ENCODE peak calls at places on chromosomes 3 and 15, in four cellular contexts. W is A549, N is lower lobe of right lung, D is tibial nerve. Q is an unnamed sample.

GRCh38 chr3:159988617-159989251 is at the start of gene IL12A:
- DNase-seq in N (peak), W (peak), D (peak), Q (peak)

GRCh38 chr3:113166719-113167492 is 44.5 kb upstream of the BOC start:
- DNase-seq in N (no peak), W (no peak), D (peak), Q (no peak)

GRCh38 chr3:112671930-112672715 is 31.2 kb upstream of the CCDC80 start:
- DNase-seq in D (no peak), N (no peak), W (peak), Q (no peak)

GRCh38 chr3:129485681-129486056 is 42.8 kb upstream of the RHO start:
- DNase-seq in W (no peak), D (peak), N (peak), Q (peak)

GRCh38 chr15:85615930-85616329 is 178.8 kb downstream of the KLHL25 start:
- DNase-seq in N (no peak), W (peak), D (no peak), Q (peak)

GRCh38 chr3:185188816-185189215 is 36.0 kb upstream of the C3orf70 start:
- DNase-seq in W (no peak), D (no peak), N (no peak), Q (no peak)

GRCh38 chr15:99983171-99983891 is 250.1 kb upstream of the LYSMD4 start:
- DNase-seq in D (no peak), N (no peak), W (no peak), Q (no peak)

GRCh38 chr15:68704496-68705021 is 116.1 kb downstream of the ANP32A start:
- DNase-seq in W (no peak), N (no peak), D (no peak), Q (peak)

GRCh38 chr15:69854521-69855171 is 243.1 kb downstream of the TLE3 start:
- DNase-seq in N (no peak), W (peak), D (no peak), Q (no peak)

GRCh38 chr3:141913150-141913811 is 36.8 kb downstream of the ATP1B3 start:
- DNase-seq in W (peak), N (no peak), D (no peak), Q (peak)

GRCh38 chr3:12149029-12149428 is 9.7 kb downstream of the TIMP4 start:
- DNase-seq in W (no peak), D (no peak), N (no peak), Q (no peak)

GRCh38 chr3:167559922-167560321 is 86.1 kb upstream of the SERPINI2 start:
- DNase-seq in D (no peak), N (no peak), W (no peak), Q (no peak)

GRCh38 chr3:168877899-168878298 is 782.2 kb upstream of the GOLIM4 start:
- DNase-seq in W (no peak), D (no peak), N (no peak), Q (no peak)

GRCh38 chr3:157075693-157076420 is 84.1 kb downstream of the CCNL1 start:
- DNase-seq in W (no peak), D (peak), N (no peak), Q (no peak)

GRCh38 chr3:150080058-150080730 is 109.5 kb upstream of the PFN2 start:
- DNase-seq in D (no peak), N (no peak), W (no peak), Q (no peak)

GRCh38 chr15:77870195-77871065 is 207.1 kb downstream of the TBC1D2B start:
- DNase-seq in N (peak), D (peak), W (peak), Q (peak)

GRCh38 chr3:70186221-70186620 is 126.2 kb downstream of the MDFIC2 start:
- DNase-seq in D (no peak), W (no peak), N (no peak), Q (no peak)

GRCh38 chr3:79247367-79248103 is 520.3 kb downstream of the ROBO1 start:
- DNase-seq in W (no peak), N (no peak), D (no peak), Q (no peak)

GRCh38 chr3:145411605-145412004 is 749.4 kb downstream of the PLOD2 start:
- DNase-seq in D (no peak), W (no peak), N (no peak), Q (no peak)

GRCh38 chr15:77904901-77905300 is 172.6 kb downstream of the TBC1D2B start:
- DNase-seq in D (no peak), W (no peak), N (no peak), Q (no peak)

GRCh38 chr15:85334241-85334640 is 46.2 kb upstream of the AKAP13 start:
- DNase-seq in D (no peak), W (no peak), N (no peak), Q (no peak)

GRCh38 chr3:143002083-143002712 is 828 bp downstream of the U2SURP start:
- DNase-seq in N (no peak), D (no peak), W (peak), Q (no peak)

GRCh38 chr3:175041369-175041768 is 182.2 kb downstream of the NAALADL2 start:
- DNase-seq in N (no peak), W (no peak), D (no peak), Q (no peak)

GRCh38 chr3:101890716-101891115 is 41.4 kb downstream of the NFKBIZ start:
- DNase-seq in D (no peak), N (no peak), W (no peak), Q (no peak)

GRCh38 chr15:90201944-90202375 is 830 bp downstream of the SEMA4B start:
- DNase-seq in W (no peak), N (no peak), D (no peak), Q (peak)

GRCh38 chr3:71728632-71729342 is 3.6 kb upstream of the EIF4E3 start:
- DNase-seq in W (peak), D (no peak), N (no peak), Q (no peak)

GRCh38 chr3:112894258-112894657 is 47.6 kb upstream of the CD200R1L start:
- DNase-seq in N (no peak), D (no peak), W (peak), Q (no peak)

GRCh38 chr3:133885241-133885711 is 10.4 kb downstream of the RAB6B start:
- DNase-seq in W (no peak), N (no peak), D (no peak), Q (no peak)

GRCh38 chr3:14518432-14518802 is 21.7 kb downstream of the GRIP2 start:
- DNase-seq in W (no peak), N (no peak), D (no peak), Q (no peak)

GRCh38 chr3:105014631-105015030 is 352.1 kb upstream of the ALCAM start:
- DNase-seq in N (no peak), D (no peak), W (no peak), Q (no peak)

DNA sequence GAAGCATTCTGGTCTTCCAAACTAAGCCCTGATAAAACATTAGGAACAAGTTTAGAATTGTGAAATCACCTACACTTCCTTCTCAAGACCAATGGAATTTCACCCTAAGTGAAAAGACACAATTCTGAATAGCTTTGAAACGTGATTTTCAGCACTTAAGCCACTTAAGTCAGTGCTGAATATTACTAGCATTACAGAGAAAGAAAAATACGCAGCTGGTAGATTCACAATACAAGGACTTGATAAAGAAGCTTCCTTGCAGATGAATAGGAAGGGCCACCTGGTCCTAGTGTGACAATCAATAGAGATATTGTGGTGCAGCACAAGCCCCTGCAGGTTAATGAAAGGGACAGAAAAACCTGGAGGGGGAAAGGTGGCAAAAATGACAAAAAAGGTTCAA is 353.1 kb upstream of the ALCAM start:
- DNase-seq in D (no peak), W (no peak), N (no peak), Q (no peak)
- H3K27ac ChIP-seq in D (no peak), W (no peak), N (no peak), Q (no peak)

GRCh38 chr15:81316267-81316666 is 7.7 kb downstream of the STARD5 start:
- DNase-seq in N (no peak), D (no peak), W (no peak), Q (no peak)
- H3K27ac ChIP-seq in N (no peak), D (no peak), W (no peak), Q (no peak)

DNA sequence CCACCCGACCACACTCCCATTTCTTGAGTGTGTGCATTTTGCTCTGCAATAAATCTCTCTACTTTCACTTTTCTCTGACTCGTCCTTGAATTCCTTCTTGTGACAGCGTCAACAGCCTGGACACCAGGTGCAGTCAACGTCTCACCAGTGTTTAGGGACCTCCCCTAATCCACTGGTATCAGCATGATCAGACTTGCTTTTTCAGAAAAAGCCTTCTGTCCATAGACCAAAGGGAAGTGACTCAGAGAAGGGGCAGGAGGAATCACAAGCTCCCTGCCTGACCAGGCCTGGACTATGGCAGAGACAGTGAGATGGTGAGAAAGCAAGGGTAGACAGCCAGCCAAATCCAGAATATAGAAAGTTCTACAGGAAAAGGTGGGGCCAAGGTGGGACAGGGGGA is 15.5 kb downstream of the CCR5 start:
- DNase-seq in D (no peak), N (no peak), W (peak), Q (no peak)
- H3K27ac ChIP-seq in D (no peak), N (peak), W (no peak), Q (peak)

GRCh38 chr3:158769519-158770253 is 32.2 kb upstream of the MFSD1 start:
- DNase-seq in D (no peak), W (no peak), N (no peak), Q (no peak)
- H3K27ac ChIP-seq in D (peak), W (peak), N (peak), Q (peak)

GRCh38 chr3:100040846-100041245 is 73.5 kb downstream of the FILIP1L start:
- DNase-seq in N (no peak), W (no peak), D (no peak), Q (no peak)
- H3K27ac ChIP-seq in N (peak), W (peak), D (peak), Q (peak)

GRCh38 chr3:58260261-58260731 is 22.7 kb downstream of the ABHD6 start:
- DNase-seq in W (peak), N (no peak), D (no peak), Q (no peak)
- H3K27ac ChIP-seq in W (no peak), N (no peak), D (no peak), Q (no peak)

GRCh38 chr3:55718956-55719355 is 231.8 kb upstream of the WNT5A start:
- DNase-seq in D (no peak), N (no peak), W (no peak), Q (no peak)

GRCh38 chr3:55718475-55718874 is 231.4 kb upstream of the WNT5A start:
- DNase-seq in D (no peak), W (no peak), N (no peak), Q (no peak)

GRCh38 chr3:55720614-55721013 is 233.5 kb upstream of the WNT5A start:
- DNase-seq in W (no peak), D (no peak), N (no peak), Q (no peak)

GRCh38 chr3:55718074-55718473 is 231.0 kb upstream of the WNT5A start:
- DNase-seq in N (no peak), W (no peak), D (no peak), Q (no peak)

DNA sequence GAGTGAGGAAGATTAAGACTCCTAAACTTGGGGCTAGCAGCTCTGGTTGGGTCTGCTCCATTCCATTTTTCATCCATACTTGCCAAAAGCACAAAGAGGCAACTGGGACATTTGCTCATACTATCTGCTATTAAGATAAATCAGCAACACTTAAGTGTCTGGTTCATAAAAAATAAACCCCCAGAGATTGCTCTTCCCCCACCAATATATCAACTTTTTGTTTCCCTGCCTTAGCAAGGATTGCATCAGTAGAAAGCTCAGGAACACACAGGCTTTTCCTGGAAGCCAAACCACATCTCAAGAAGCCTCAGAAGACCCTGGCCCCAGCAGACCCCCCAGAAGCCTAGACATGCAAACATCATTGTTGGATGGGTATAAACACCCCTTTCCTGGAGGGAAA is 232.4 kb upstream of the WNT5A start:
- DNase-seq in D (no peak), N (no peak), W (no peak), Q (no peak)
- H3K27ac ChIP-seq in D (no peak), N (no peak), W (no peak), Q (no peak)

DNA sequence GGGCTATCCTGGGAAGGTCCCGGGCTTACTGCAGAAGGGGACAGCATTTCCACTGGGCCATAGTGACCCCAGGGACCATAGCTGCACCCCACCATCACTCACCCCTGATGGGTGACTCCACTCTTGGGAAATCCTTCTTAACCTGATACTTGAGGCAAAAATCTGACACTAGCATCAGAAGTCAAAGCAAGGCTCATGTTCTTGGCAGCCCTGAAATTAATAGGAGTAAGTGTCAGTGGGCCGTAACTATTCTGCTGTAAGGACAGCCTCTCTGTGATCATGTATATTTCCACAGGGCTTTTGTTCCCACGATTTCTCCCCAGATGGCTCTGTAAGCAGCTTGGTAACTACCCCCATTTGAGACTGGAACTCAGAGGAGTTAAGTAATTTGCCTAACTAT is 33.7 kb downstream of the HAPLN3 start:
- DNase-seq in N (no peak), W (no peak), D (no peak), Q (no peak)
- H3K27ac ChIP-seq in N (no peak), W (no peak), D (no peak), Q (no peak)

DNA sequence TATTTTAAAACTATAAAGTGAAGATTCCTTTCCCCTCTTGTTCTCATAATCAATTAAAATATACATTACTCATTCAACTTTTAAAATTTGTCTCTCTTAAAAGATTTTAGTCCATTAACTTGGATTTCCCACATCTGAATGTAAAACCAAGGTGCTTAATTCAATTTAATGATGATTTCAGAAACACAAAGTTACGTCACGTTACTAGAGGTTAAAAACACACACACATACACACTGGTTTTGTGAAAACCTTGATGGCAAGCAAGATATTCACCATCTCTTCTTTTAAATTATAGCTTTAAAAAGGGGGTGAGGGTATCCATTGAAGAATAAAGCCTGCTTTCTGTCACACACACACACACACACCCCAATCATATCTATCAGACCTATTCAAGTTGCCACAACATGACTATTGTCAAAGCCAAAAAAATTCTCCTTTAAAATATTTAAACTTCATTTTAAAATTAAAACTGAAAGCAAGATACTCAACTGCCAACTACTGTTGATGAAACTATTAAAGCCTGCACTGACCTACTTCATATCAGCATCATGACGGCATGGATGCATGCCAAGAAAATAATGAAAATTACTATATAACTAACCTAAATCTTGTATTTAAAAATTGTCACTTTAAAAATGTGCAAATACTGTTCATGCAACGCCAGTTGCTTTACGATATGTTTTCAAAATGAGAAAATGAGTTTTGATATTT is 2.1 kb downstream of the RFX7 start:
- DNase-seq in D (no peak), N (no peak), W (no peak), Q (no peak)
- H3K27ac ChIP-seq in D (no peak), N (no peak), W (peak), Q (no peak)